ENCODE peak calls at places on chromosomes 12 and 14, in seven cellular contexts. J is cardiac muscle cell; Y is suprapubic skin; D is CD4-positive, alpha-beta T cell; U is A673; C is adrenal gland; F is A549. P is an unnamed sample.
A peak's percentile ranks its signal among the peaks of the same experiment; 100 is the strongest.

GRCh38 chr12:8031872-8032241 is 659 bp upstream of the FOXJ2 start:
- DNase-seq in J (no peak), Y (no peak), D (no peak), U (peak; percentile 23), C (no peak), F (no peak), P (no peak)

GRCh38 chr12:59055204-59055839 is 135.0 kb upstream of the LRIG3 start:
- DNase-seq in J (peak; percentile 55), Y (no peak), D (no peak), U (no peak), C (no peak), F (peak; percentile 76), P (peak; percentile 91)

GRCh38 chr14:80498533-80498932 is 287.2 kb upstream of the DIO2 start:
- DNase-seq in J (no peak), Y (no peak), D (no peak), U (no peak), C (no peak), F (no peak), P (no peak)

GRCh38 chr12:128381537-128381936 is 114.6 kb downstream of the TMEM132C start:
- DNase-seq in J (no peak), Y (no peak), D (no peak), U (no peak), C (no peak), F (no peak), P (no peak)

GRCh38 chr12:111259231-111259630 is 109.7 kb downstream of the PHETA1 start:
- DNase-seq in J (no peak), Y (no peak), D (no peak), U (no peak), C (no peak), F (no peak), P (no peak)

GRCh38 chr12:45343269-45344051 is 127.6 kb downstream of the ANO6 start:
- DNase-seq in J (peak; percentile 34), Y (no peak), D (no peak), U (no peak), C (no peak), F (no peak), P (peak; percentile 19)

GRCh38 chr14:95044463-95045254 is 112.7 kb downstream of the DICER1 start:
- DNase-seq in J (no peak), Y (peak; percentile 67), D (no peak), U (no peak), C (peak; percentile 11), F (no peak), P (no peak)

GRCh38 chr12:45468751-45469615 is 253.1 kb downstream of the ANO6 start:
- DNase-seq in J (no peak), Y (no peak), D (no peak), U (no peak), C (no peak), F (no peak), P (no peak)

GRCh38 chr14:52929192-52929807 is 21.6 kb downstream of the FERMT2 start:
- DNase-seq in J (no peak), Y (no peak), D (no peak), U (no peak), C (no peak), F (no peak), P (no peak)

GRCh38 chr12:53061404-53062010 is 11.6 kb downstream of the TNS2 start:
- DNase-seq in J (peak; percentile 9), Y (peak; percentile 78), D (no peak), U (no peak), C (no peak), F (peak; percentile 77), P (no peak)

GRCh38 chr12:115228434-115228833 is 544.5 kb upstream of the TBX3 start:
- DNase-seq in J (no peak), Y (no peak), D (no peak), U (no peak), C (no peak), F (no peak), P (no peak)

GRCh38 chr14:88164906-88165534 is 158.0 kb downstream of the KCNK10 start:
- DNase-seq in J (no peak), Y (no peak), D (no peak), U (no peak), C (no peak), F (no peak), P (no peak)

GRCh38 chr12:47736216-47736615 is 10.9 kb upstream of the ENDOU start:
- DNase-seq in J (no peak), Y (no peak), D (no peak), U (no peak), C (no peak), F (no peak), P (no peak)

GRCh38 chr14:37230551-37231194 is 32.9 kb downstream of the MIPOL1 start:
- DNase-seq in J (peak; percentile 81), Y (no peak), D (no peak), U (peak; percentile 80), C (no peak), F (peak; percentile 70), P (peak; percentile 32)

GRCh38 chr14:39102265-39102968 is 618 bp downstream of the SEC23A start:
- DNase-seq in J (peak; percentile 57), Y (no peak), D (no peak), U (peak; percentile 10), C (no peak), F (peak; percentile 71), P (peak; percentile 24)

GRCh38 chr14:87896393-87897380 is 96.3 kb downstream of the GALC start:
- DNase-seq in J (peak; percentile 71), Y (no peak), D (no peak), U (peak; percentile 65), C (peak; percentile 26), F (peak; percentile 54), P (peak; percentile 46)

GRCh38 chr12:50242751-50243191 is 40.5 kb downstream of the LIMA1 start:
- DNase-seq in J (no peak), Y (no peak), D (no peak), U (no peak), C (no peak), F (no peak), P (no peak)

GRCh38 chr14:36208690-36209278 is 32.3 kb upstream of the PTCSC3 start:
- DNase-seq in J (no peak), Y (no peak), D (no peak), U (no peak), C (no peak), F (no peak), P (no peak)

GRCh38 chr12:32264995-32265394 is 134.4 kb upstream of the FGD4 start:
- DNase-seq in J (peak; percentile 17), Y (no peak), D (no peak), U (peak; percentile 77), C (no peak), F (no peak), P (no peak)

GRCh38 chr12:62562892-62563291 is 96.3 kb downstream of the MON2 start:
- DNase-seq in J (peak; percentile 71), Y (no peak), D (no peak), U (no peak), C (no peak), F (no peak), P (no peak)

GRCh38 chr12:47087088-47087688 is 7.4 kb upstream of the AMIGO2 start:
- DNase-seq in J (peak; percentile 66), Y (no peak), D (no peak), U (no peak), C (no peak), F (peak; percentile 31), P (no peak)

GRCh38 chr12:121512561-121512960 is 68.3 kb downstream of the KDM2B start:
- DNase-seq in J (no peak), Y (no peak), D (no peak), U (no peak), C (peak; percentile 32), F (no peak), P (no peak)

GRCh38 chr12:39227218-39227617 is 215.7 kb downstream of the KIF21A start:
- DNase-seq in J (peak; percentile 1), Y (no peak), D (no peak), U (peak; percentile 97), C (no peak), F (no peak), P (no peak)

GRCh38 chr12:117985182-117985581 is 16.4 kb upstream of the KSR2 start:
- DNase-seq in J (no peak), Y (no peak), D (no peak), U (no peak), C (no peak), F (no peak), P (no peak)

GRCh38 chr12:64216239-64216638 is 5.9 kb downstream of the KICS2 start:
- DNase-seq in J (no peak), Y (no peak), D (no peak), U (no peak), C (no peak), F (no peak), P (no peak)

DNA sequence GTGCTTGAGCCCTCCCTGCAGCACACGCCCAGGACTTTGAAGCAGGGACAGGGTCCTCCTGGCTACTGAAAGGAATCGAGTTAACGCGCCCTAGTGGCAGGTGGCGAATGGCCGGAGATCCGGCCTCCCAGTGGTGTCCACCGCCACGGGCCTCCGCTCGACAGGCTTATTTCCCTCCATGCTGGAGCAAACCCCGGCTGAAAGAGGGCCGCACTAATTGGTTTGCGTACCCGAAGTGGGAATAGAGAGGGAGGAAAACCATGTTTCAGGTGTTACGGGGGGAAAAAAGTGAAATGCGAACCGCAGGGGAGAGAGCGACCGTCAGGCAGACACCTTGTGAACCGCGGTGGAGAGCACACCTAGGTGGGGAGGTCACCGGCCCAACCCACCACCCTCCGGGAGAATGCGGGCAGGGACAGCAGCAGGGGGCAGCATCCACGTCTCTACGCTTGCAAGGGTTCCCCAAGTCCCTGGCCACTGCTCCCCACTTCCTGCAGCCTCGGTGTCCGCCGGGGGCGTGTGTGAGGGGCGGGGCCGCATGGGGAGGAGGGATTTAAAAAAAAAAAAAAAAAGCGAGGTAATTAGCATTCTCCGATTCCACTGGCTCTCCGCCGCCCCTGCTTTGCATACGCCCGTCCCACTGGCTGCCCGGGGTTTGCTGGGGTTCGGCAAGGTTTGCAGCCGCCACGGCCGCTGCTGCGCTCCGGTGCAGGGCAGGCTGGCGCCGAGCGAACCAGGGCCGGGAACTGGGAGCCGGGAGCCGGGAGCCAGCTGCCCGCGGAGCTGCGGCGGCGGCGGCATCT is 224.6 kb upstream of the CRY1 start:
- DNase-seq in J (peak; percentile 83), Y (peak; percentile 88), D (peak; percentile 80), U (peak; percentile 95), C (peak; percentile 75), F (peak; percentile 91), P (peak; percentile 92)
- TF ChIP-seq CTCF in J (no peak), Y (no peak), D (peak; percentile 34), U (peak; percentile 11), C (no peak), F (peak; percentile 60), P (peak; percentile 31)

DNA sequence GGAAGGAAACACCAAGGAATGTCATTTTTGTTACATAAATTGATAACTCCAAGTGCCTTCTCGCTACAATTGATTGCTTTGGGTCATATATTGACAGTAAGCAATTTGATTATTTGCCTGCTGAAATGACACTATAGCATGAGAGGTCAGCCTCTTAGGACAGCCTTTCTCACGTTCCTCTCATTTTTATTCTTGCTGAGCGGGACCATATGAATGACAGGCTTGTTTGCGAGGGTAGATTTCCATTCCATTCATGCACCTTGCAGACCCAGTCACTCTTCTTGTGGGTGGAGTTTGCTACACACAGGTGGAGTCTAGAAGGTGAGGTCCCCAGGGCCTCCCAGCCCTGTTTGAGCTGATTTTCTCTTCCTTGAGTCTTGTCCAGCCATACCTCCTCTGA is 27.3 kb downstream of the DAAM1 start:
- DNase-seq in J (no peak), Y (no peak), D (no peak), U (no peak), C (no peak), F (no peak), P (no peak)
- H3K27ac ChIP-seq in J (peak overlapping the region; percentile 95), Y (peak overlapping the region; percentile 63), D (no peak overlapping the region), U (no peak overlapping the region), C (no peak overlapping the region), F (no peak overlapping the region), P (no peak overlapping the region)

GRCh38 chr14:75427482-75428229 is at the start of gene JDP2:
- DNase-seq in J (peak; percentile 92), Y (peak; percentile 97), D (peak; percentile 40), U (peak; percentile 66), C (peak; percentile 89), F (peak; percentile 80), P (peak; percentile 76)
- TF ChIP-seq CTCF in J (no peak), Y (peak; percentile 24), D (no peak), U (peak; percentile 13), C (peak; percentile 18), F (no peak), P (no peak)

GRCh38 chr12:66168410-66168809 is 1.4 kb downstream of the TMBIM4 start:
- DNase-seq in J (no peak), Y (no peak), D (no peak), U (no peak), C (no peak), F (no peak), P (no peak)
- H3K27ac ChIP-seq in J (peak overlapping the region; percentile 75), Y (peak overlapping the region; percentile 99), D (no peak overlapping the region), U (peak overlapping the region; percentile 97), C (peak overlapping the region; percentile 99), F (peak overlapping the region; percentile 94), P (no peak overlapping the region)

P was measured in RWPE1.